ENCODE peak calls at places on chromosome 13, in seven cellular contexts. One of them, this sample, is unnamed.

GRCh38 chr13:104534847-104535246 is 1468.6 kb upstream of the SLC10A2 start:
- DNase-seq in GM12878: no peak
- DNase-seq in tibial nerve: no peak
- DNase-seq in K562: no peak
- DNase-seq in lower leg skin: no peak
- DNase-seq in Peyer's patch: no peak
- DNase-seq in GM12891: no peak
- DNase-seq in this sample: peak; percentile 7

GRCh38 chr13:26895081-26895807 is 134.7 kb upstream of the GPR12 start:
- DNase-seq in lower leg skin: peak; percentile 61
- DNase-seq in K562: no peak
- DNase-seq in Peyer's patch: no peak
- DNase-seq in GM12878: no peak
- DNase-seq in tibial nerve: no peak
- DNase-seq in GM12891: no peak
- DNase-seq in this sample: no peak

GRCh38 chr13:28231642-28232041 is 93.3 kb downstream of the PAN3 start:
- DNase-seq in GM12891: no peak
- DNase-seq in lower leg skin: no peak
- DNase-seq in K562: no peak
- DNase-seq in tibial nerve: no peak
- DNase-seq in Peyer's patch: no peak
- DNase-seq in GM12878: no peak
- DNase-seq in this sample: no peak

GRCh38 chr13:83881917-83882625 is at the start of gene SLITRK1:
- DNase-seq in GM12878: peak; percentile 9
- DNase-seq in tibial nerve: peak; percentile 44
- DNase-seq in lower leg skin: peak; percentile 82
- DNase-seq in Peyer's patch: no peak
- DNase-seq in GM12891: peak; percentile 5
- DNase-seq in K562: peak; percentile 2
- DNase-seq in this sample: peak; percentile 12

GRCh38 chr13:90591260-90591926 is 756.1 kb upstream of the MIR17HG start:
- DNase-seq in GM12878: no peak
- DNase-seq in lower leg skin: no peak
- DNase-seq in Peyer's patch: no peak
- DNase-seq in tibial nerve: no peak
- DNase-seq in K562: no peak
- DNase-seq in GM12891: no peak
- DNase-seq in this sample: no peak

GRCh38 chr13:99614465-99614885 is 113.2 kb downstream of the TM9SF2 start:
- DNase-seq in GM12878: no peak
- DNase-seq in GM12891: no peak
- DNase-seq in Peyer's patch: peak; percentile 46
- DNase-seq in tibial nerve: no peak
- DNase-seq in K562: peak; percentile 54
- DNase-seq in lower leg skin: no peak
- DNase-seq in this sample: peak; percentile 39

GRCh38 chr13:75618308-75618707 is 17.8 kb upstream of the LMO7 start:
- DNase-seq in GM12878: no peak
- DNase-seq in tibial nerve: no peak
- DNase-seq in GM12891: no peak
- DNase-seq in lower leg skin: no peak
- DNase-seq in Peyer's patch: no peak
- DNase-seq in K562: no peak
- DNase-seq in this sample: no peak

GRCh38 chr13:81480634-81481033 is 1139.7 kb upstream of the SPRY2 start:
- DNase-seq in tibial nerve: no peak
- DNase-seq in K562: no peak
- DNase-seq in lower leg skin: no peak
- DNase-seq in GM12891: no peak
- DNase-seq in GM12878: no peak
- DNase-seq in Peyer's patch: no peak
- DNase-seq in this sample: no peak

GRCh38 chr13:41500501-41500900 is 43.2 kb downstream of the RGCC start:
- DNase-seq in GM12878: no peak
- DNase-seq in lower leg skin: no peak
- DNase-seq in K562: no peak
- DNase-seq in Peyer's patch: peak; percentile 62
- DNase-seq in GM12891: no peak
- DNase-seq in tibial nerve: no peak
- DNase-seq in this sample: peak; percentile 32

GRCh38 chr13:80551650-80552497 is 210.9 kb upstream of the SPRY2 start:
- DNase-seq in GM12878: no peak
- DNase-seq in Peyer's patch: no peak
- DNase-seq in tibial nerve: no peak
- DNase-seq in K562: peak; percentile 5
- DNase-seq in GM12891: no peak
- DNase-seq in lower leg skin: no peak
- DNase-seq in this sample: no peak

GRCh38 chr13:35836476-35836875 is 294.7 kb downstream of the DCLK1 start:
- DNase-seq in Peyer's patch: no peak
- DNase-seq in lower leg skin: no peak
- DNase-seq in GM12891: no peak
- DNase-seq in K562: no peak
- DNase-seq in tibial nerve: no peak
- DNase-seq in GM12878: no peak
- DNase-seq in this sample: no peak

GRCh38 chr13:101111894-101112293 is 304.4 kb downstream of the NALCN start:
- DNase-seq in K562: no peak
- DNase-seq in GM12878: no peak
- DNase-seq in GM12891: no peak
- DNase-seq in lower leg skin: no peak
- DNase-seq in tibial nerve: no peak
- DNase-seq in Peyer's patch: no peak
- DNase-seq in this sample: no peak

GRCh38 chr13:44088911-44089851 is 209.5 kb downstream of the LACC1 start:
- DNase-seq in K562: no peak
- DNase-seq in GM12891: no peak
- DNase-seq in tibial nerve: no peak
- DNase-seq in GM12878: no peak
- DNase-seq in Peyer's patch: no peak
- DNase-seq in lower leg skin: no peak
- DNase-seq in this sample: no peak

GRCh38 chr13:50125306-50125555 is 110.0 kb downstream of the KCNRG start:
- DNase-seq in K562: no peak
- DNase-seq in tibial nerve: no peak
- DNase-seq in lower leg skin: no peak
- DNase-seq in Peyer's patch: no peak
- DNase-seq in GM12878: no peak
- DNase-seq in GM12891: peak; percentile 22
- DNase-seq in this sample: no peak

GRCh38 chr13:48403151-48403631 is 9.7 kb downstream of the LPAR6 start:
- DNase-seq in Peyer's patch: no peak
- DNase-seq in GM12891: peak; percentile 11
- DNase-seq in GM12878: peak; percentile 40
- DNase-seq in lower leg skin: no peak
- DNase-seq in K562: no peak
- DNase-seq in tibial nerve: no peak
- DNase-seq in this sample: no peak

GRCh38 chr13:107928762-107929161 is 286.6 kb downstream of the LIG4 start:
- DNase-seq in GM12878: no peak
- DNase-seq in K562: peak; percentile 37
- DNase-seq in tibial nerve: no peak
- DNase-seq in GM12891: no peak
- DNase-seq in lower leg skin: no peak
- DNase-seq in Peyer's patch: no peak
- DNase-seq in this sample: no peak

GRCh38 chr13:106186366-106187030 is 349.0 kb downstream of the EFNB2 start:
- DNase-seq in tibial nerve: no peak
- DNase-seq in K562: no peak
- DNase-seq in GM12891: no peak
- DNase-seq in Peyer's patch: no peak
- DNase-seq in lower leg skin: no peak
- DNase-seq in GM12878: no peak
- DNase-seq in this sample: no peak

GRCh38 chr13:26950968-26951367 is 190.4 kb upstream of the GPR12 start:
- DNase-seq in Peyer's patch: no peak
- DNase-seq in GM12891: no peak
- DNase-seq in lower leg skin: no peak
- DNase-seq in tibial nerve: no peak
- DNase-seq in K562: no peak
- DNase-seq in GM12878: no peak
- DNase-seq in this sample: no peak

GRCh38 chr13:34300559-34300958 is 482.6 kb downstream of the RFC3 start:
- DNase-seq in GM12878: no peak
- DNase-seq in K562: no peak
- DNase-seq in lower leg skin: no peak
- DNase-seq in tibial nerve: no peak
- DNase-seq in GM12891: no peak
- DNase-seq in Peyer's patch: no peak
- DNase-seq in this sample: no peak

DNA sequence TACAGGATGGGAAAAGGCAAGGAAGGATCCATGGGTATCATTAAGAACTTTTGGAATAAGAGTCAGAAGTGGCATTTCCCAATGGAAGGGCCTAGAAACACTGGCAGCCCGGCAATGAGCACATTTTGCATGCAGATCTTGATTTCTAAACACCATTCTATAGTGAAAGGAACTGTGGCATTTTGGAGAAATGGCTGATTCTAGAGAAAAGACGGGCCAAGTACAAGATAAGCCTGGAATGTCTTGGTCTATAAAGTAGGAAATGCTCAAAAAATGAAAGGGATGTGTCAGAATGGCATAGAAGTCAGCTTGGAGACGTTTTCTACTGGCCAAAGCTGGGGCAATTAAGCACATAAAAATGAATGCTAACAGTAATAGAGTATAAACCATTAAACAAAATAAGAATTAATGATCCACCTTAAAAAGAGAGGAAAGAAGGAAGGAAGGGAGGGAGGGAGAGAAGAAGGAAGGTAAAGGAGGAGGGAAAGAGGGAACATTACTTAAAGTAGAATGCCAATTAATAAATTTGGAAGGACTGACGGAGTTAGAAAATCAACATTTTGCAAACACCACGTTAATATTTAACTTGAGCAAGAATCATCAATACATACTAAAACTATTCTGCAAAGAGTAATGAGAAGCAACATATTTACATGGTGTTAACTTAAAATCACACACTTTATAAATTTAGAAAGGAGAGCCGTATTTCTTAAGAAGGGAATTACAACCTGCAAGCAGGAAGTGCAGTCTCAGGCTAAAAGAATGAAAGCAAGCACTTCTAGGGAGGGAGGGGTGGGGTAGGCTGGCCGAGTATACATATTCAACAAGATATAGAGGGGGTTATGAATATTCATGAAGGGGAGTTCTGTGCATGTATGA is 78.9 kb downstream of the ANKRD10 start:
- DNase-seq in GM12891: no peak
- DNase-seq in lower leg skin: no peak
- DNase-seq in Peyer's patch: no peak
- DNase-seq in tibial nerve: no peak
- DNase-seq in GM12878: no peak
- DNase-seq in K562: no peak
- DNase-seq in this sample: no peak
- TF ChIP-seq POLR2A in GM12891: no peak
- TF ChIP-seq POLR2A in lower leg skin: no peak
- TF ChIP-seq POLR2A in Peyer's patch: no peak
- TF ChIP-seq POLR2A in tibial nerve: no peak
- TF ChIP-seq POLR2A in GM12878: no peak
- TF ChIP-seq POLR2A in K562: no peak
- TF ChIP-seq POLR2A in this sample: no peak

DNA sequence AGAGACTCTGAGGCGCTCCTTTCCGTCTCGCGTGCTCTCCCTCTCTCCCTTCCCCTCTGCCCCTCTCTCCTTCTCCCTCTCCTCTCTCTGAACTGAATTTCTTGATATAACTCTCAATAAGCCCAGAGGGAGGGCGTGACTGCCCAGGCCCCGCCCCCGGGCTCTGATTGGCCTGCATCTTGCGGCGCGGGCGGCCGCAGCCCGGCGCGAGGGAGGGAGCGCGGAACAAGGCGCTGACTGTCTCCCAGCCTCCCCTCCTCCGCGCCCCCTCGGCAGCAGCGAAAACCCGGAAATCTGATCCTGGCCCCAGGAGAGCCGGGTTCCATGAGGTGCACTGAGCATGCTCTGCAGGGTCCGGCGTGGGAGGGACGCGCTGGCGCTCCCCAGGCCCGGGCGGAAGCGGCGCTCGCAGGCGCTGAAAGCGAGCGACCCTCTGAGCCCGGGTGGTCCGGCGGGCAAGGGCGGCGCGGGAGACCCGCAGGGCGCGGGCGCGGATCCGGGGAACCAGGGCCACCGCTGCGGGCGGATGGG is at the start of gene PCDH9:
- DNase-seq in tibial nerve: peak; percentile 96
- DNase-seq in GM12878: peak; percentile 15
- DNase-seq in Peyer's patch: peak; percentile 80
- DNase-seq in K562: peak; percentile 90
- DNase-seq in GM12891: peak; percentile 42
- DNase-seq in lower leg skin: peak; percentile 98
- DNase-seq in this sample: peak; percentile 93
- TF ChIP-seq POLR2A in tibial nerve: peak; percentile 99
- TF ChIP-seq POLR2A in GM12878: no peak
- TF ChIP-seq POLR2A in Peyer's patch: peak; percentile 24
- TF ChIP-seq POLR2A in K562: peak; percentile 61
- TF ChIP-seq POLR2A in GM12891: no peak
- TF ChIP-seq POLR2A in lower leg skin: no peak
- TF ChIP-seq POLR2A in this sample: peak; percentile 62

GRCh38 chr13:74117207-74117705 is 16.9 kb downstream of the KLF12 start:
- DNase-seq in GM12878: no peak
- DNase-seq in GM12891: no peak
- DNase-seq in tibial nerve: no peak
- DNase-seq in Peyer's patch: no peak
- DNase-seq in K562: no peak
- DNase-seq in lower leg skin: no peak
- DNase-seq in this sample: no peak
- TF ChIP-seq POLR2A in GM12878: no peak
- TF ChIP-seq POLR2A in GM12891: no peak
- TF ChIP-seq POLR2A in tibial nerve: no peak
- TF ChIP-seq POLR2A in Peyer's patch: no peak
- TF ChIP-seq POLR2A in K562: no peak
- TF ChIP-seq POLR2A in lower leg skin: no peak
- TF ChIP-seq POLR2A in this sample: no peak

DNA sequence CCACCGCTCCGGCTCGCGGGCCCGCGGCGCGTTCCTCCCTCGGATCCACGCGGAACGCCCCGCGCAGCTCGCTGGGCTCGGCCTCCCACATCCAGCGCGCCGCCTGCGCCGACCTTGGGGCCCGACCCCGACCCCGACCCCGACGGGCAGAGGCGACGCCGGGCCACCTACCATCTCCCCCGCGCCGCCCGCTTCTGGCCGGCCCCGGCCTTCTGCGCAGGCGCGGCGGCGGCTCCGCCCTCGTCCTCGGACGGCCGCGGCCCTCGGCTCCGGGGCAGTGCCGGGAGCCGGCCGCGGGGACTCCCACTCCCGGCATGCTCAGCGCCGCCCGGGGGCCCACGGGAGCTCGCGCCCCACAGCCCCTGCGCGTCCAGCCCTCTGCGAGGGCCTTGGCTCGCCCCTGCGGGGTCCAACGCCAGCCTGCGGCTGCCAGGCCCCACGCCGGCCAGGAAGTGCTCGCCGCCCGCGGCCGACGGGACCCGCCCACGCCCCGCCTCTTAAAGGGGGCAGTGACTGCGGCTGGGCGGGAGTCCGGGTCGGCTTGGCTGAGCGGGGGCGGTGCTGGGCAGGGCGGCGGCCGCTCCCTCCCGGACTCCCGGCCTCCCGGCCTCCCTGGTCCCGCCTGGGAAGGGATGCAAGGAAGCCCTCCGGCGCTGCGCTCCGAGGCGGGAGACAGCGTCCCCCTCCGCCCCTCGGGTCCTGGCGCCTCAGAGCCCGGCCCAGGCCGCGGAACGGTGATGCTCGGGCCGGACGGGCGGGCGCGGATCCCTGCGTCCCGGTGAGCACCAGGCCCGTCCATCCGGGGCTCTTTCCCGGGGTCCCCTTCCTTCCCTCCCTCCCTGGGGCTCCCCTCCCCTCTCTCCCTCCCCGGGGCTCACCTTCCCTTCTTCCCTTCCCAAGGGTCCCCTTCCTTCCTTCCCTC is at the start of gene DCUN1D2:
- DNase-seq in K562: peak; percentile 91
- DNase-seq in GM12878: peak; percentile 55
- DNase-seq in lower leg skin: peak; percentile 98
- DNase-seq in tibial nerve: peak; percentile 83
- DNase-seq in GM12891: peak; percentile 93
- DNase-seq in Peyer's patch: peak; percentile 84
- DNase-seq in this sample: peak; percentile 95
- TF ChIP-seq POLR2A in K562: peak; percentile 56
- TF ChIP-seq POLR2A in GM12878: peak; percentile 87
- TF ChIP-seq POLR2A in lower leg skin: no peak
- TF ChIP-seq POLR2A in tibial nerve: peak; percentile 77
- TF ChIP-seq POLR2A in GM12891: peak; percentile 45
- TF ChIP-seq POLR2A in Peyer's patch: peak; percentile 80
- TF ChIP-seq POLR2A in this sample: peak; percentile 75

This sample was measured in erythroblast.